ENCODE peak calls at places on chromosomes 16 and 17, in eight cellular contexts. X is effector memory CD4-positive, alpha-beta T cell; L is naive thymus-derived CD4-positive, alpha-beta T cell; D is mammary epithelial cell; I is spleen; J is neural progenitor cell; Y is tibial nerve; Q is cardiac muscle cell. G is an unnamed sample.

GRCh38 chr16:88531931-88532433 is 38.2 kb upstream of the ZC3H18 start:
- DNase-seq in X (no peak), L (no peak), D (no peak), I (peak; percentile 82), J (no peak), Y (no peak), Q (no peak), G (no peak)

GRCh38 chr17:77332981-77333685 is 192.4 kb downstream of the SEC14L1 start:
- DNase-seq in X (no peak), L (no peak), D (peak; percentile 90), I (peak; percentile 43), J (no peak), Y (peak; percentile 8), Q (peak; percentile 76), G (no peak)

GRCh38 chr16:51490866-51491265 is 339.8 kb upstream of the SALL1 start:
- DNase-seq in X (no peak), L (no peak), D (no peak), I (no peak), J (no peak), Y (no peak), Q (no peak), G (no peak)

GRCh38 chr17:44348234-44348987 is 3.3 kb downstream of the GRN start:
- DNase-seq in X (no peak), L (no peak), D (peak; percentile 90), I (peak; percentile 90), J (no peak), Y (no peak), Q (no peak), G (peak; percentile 44)

GRCh38 chr17:79914813-79915740 is 75.8 kb upstream of the CBX4 start:
- DNase-seq in X (no peak), L (no peak), D (no peak), I (peak; percentile 59), J (no peak), Y (no peak), Q (no peak), G (no peak)

GRCh38 chr16:85649978-85650863 is 37.1 kb downstream of the GSE1 start:
- DNase-seq in X (no peak), L (no peak), D (no peak), I (no peak), J (peak; percentile 80), Y (no peak), Q (no peak), G (no peak)

GRCh38 chr17:73650147-73650546 is 5.9 kb upstream of the SDK2 start:
- DNase-seq in X (no peak), L (peak; percentile 28), D (peak; percentile 11), I (no peak), J (peak; percentile 64), Y (no peak), Q (peak; percentile 10), G (no peak)

GRCh38 chr17:48678141-48678971 is 44.0 kb downstream of the PRAC1 start:
- DNase-seq in X (peak; percentile 51), L (peak; percentile 55), D (peak; percentile 69), I (peak; percentile 89), J (peak; percentile 86), Y (peak; percentile 33), Q (peak; percentile 58), G (peak; percentile 29)

GRCh38 chr17:15279011-15279477 is 13.9 kb upstream of the PMP22 start:
- DNase-seq in X (no peak), L (no peak), D (peak; percentile 90), I (no peak), J (no peak), Y (no peak), Q (no peak), G (no peak)

GRCh38 chr16:57559075-57559790 is 16.8 kb downstream of the ADGRG5 start:
- DNase-seq in X (no peak), L (no peak), D (no peak), I (no peak), J (no peak), Y (no peak), Q (no peak), G (no peak)

GRCh38 chr16:35746281-35746962 is 2287.0 kb downstream of the TP53TG3F start:
- DNase-seq in X (no peak), L (no peak), D (no peak), I (no peak), J (no peak), Y (no peak), Q (no peak), G (no peak)
- H3K9me3 ChIP-seq in X (peaks cover 12% of the 10 kb centered on the region), L (peaks cover 79% of the 10 kb centered on the region), D (peaks cover 22% of the 10 kb centered on the region), I (peaks cover 100% of the 10 kb centered on the region), J (peaks cover 3% of the 10 kb centered on the region), Y (peaks cover 65% of the 10 kb centered on the region), Q (no peaks in the 10 kb centered on the region), G (no peaks in the 10 kb centered on the region)

DNA sequence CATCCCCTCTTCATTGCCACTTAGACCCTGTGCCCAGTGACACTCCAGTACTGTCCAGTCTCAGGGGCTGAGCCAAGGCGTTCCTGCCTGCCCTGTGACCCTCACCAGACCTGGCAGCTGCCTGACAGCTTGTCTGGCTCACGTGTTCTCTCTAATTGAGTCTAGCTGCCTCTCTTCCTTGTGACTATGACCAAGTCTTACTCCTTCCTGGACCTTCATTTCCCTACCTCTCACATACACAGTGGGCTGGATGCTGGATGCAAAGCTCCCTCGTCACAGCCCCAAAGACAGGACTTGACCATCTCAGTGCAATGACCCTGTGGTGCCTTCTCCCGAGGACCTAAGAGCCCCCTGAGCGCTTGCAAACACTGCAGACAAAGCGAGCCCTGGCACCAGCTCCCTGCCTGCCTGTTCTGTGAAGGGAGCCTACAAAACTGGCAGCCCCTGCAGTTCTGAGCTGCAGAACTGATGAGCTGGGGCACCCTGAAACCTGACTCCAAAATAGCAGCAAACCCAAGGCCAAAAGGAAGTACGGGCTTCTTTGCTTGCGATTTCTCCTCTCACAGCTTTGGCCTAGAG is 1.7 kb downstream of the DEXI start:
- DNase-seq in X (no peak), L (no peak), D (no peak), I (peak; percentile 79), J (no peak), Y (no peak), Q (no peak), G (peak; percentile 80)
- H3K4me1 ChIP-seq in X (peaks cover 58% of the 10 kb centered on the region), L (peaks cover 71% of the 10 kb centered on the region), D (peaks cover 45% of the 10 kb centered on the region), I (peaks cover 88% of the 10 kb centered on the region), J (peaks cover 18% of the 10 kb centered on the region), Y (peaks cover 78% of the 10 kb centered on the region), Q (peaks cover 17% of the 10 kb centered on the region), G (peaks cover 78% of the 10 kb centered on the region)

GRCh38 chr16:60214321-60214720 is 1480.2 kb upstream of the GOT2 start:
- DNase-seq in X (no peak), L (no peak), D (no peak), I (no peak), J (no peak), Y (no peak), Q (no peak), G (no peak)
- H3K27ac ChIP-seq in X (no peak overlapping the region), L (no peak overlapping the region), D (no peak overlapping the region), I (no peak overlapping the region), J (no peak overlapping the region), Y (no peak overlapping the region), Q (no peak overlapping the region), G (no peak overlapping the region)

GRCh38 chr17:67659028-67659427 is 58.7 kb upstream of the NOL11 start:
- DNase-seq in X (no peak), L (peak; percentile 6), D (no peak), I (no peak), J (no peak), Y (no peak), Q (no peak), G (no peak)
- H3K9me3 ChIP-seq in X (no peaks in the 10 kb centered on the region), L (no peaks in the 10 kb centered on the region), D (no peaks in the 10 kb centered on the region), I (peaks cover 25% of the 10 kb centered on the region), J (no peaks in the 10 kb centered on the region), Y (peaks cover 12% of the 10 kb centered on the region), Q (no peaks in the 10 kb centered on the region), G (no peaks in the 10 kb centered on the region)

GRCh38 chr16:4344659-4345438 is 6.3 kb downstream of the PAM16 start:
- DNase-seq in X (no peak), L (no peak), D (no peak), I (no peak), J (no peak), Y (no peak), Q (no peak), G (no peak)

GRCh38 chr16:4341250-4341649 is 9.9 kb downstream of the PAM16 start:
- DNase-seq in X (no peak), L (no peak), D (no peak), I (no peak), J (no peak), Y (no peak), Q (no peak), G (no peak)

GRCh38 chr16:4345439-4346204 is 5.5 kb downstream of the PAM16 start:
- DNase-seq in X (no peak), L (no peak), D (no peak), I (peak; percentile 81), J (no peak), Y (no peak), Q (no peak), G (no peak)

GRCh38 chr16:4340443-4340842 is 10.7 kb downstream of the PAM16 start:
- DNase-seq in X (no peak), L (no peak), D (no peak), I (no peak), J (no peak), Y (no peak), Q (no peak), G (no peak)

DNA sequence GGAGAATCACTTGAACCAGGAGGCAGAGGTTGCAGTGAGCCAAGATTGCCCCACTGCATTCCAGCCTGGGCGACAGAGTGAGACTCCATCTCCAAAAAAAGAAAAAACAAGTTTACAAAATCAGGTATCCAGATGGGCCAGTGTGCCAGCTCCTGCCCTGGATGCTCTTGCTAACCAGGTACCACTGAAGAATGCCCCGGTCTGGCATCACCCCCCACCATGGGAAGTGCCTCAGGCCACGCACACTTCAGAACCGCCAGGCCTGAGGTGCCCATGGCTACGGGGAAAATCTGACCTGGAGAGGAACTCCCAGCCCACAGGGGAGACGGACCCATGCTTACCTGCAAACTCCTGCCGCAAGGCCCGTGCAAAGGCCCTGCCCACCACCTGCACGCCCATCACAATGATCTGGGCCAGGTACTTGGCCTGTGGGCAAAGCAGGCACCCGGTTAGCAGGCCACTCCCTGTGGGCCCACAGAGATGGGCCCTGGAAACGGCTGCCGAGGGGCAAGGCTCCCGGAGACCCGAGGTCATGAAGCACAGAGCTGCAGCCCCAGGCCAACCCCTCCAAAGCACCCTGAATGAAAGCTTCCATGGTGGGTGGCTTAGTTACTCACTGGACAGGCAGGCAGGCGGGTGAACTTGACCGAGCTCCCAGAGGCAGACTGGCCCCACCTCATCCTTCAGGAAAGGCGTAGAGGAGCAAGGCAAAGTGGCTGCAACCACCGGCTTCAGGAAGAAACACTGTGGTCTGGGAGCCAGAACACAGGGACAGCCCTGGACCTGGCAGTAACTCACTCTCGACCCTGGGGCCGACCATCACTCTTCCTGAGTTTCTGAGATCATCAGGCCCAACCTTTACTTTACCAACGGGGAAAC is 8.0 kb downstream of the PAM16 start:
- DNase-seq in X (no peak), L (no peak), D (no peak), I (peak; percentile 65), J (no peak), Y (no peak), Q (no peak), G (no peak)
- H3K4me1 ChIP-seq in X (no peaks in the 10 kb centered on the region), L (no peaks in the 10 kb centered on the region), D (no peaks in the 10 kb centered on the region), I (peaks cover 58% of the 10 kb centered on the region), J (no peaks in the 10 kb centered on the region), Y (peaks cover 83% of the 10 kb centered on the region), Q (peaks cover 13% of the 10 kb centered on the region), G (peaks cover 31% of the 10 kb centered on the region)

GRCh38 chr17:61862105-61862574 is 1.2 kb downstream of the BRIP1 start:
- DNase-seq in X (no peak), L (no peak), D (peak; percentile 50), I (no peak), J (no peak), Y (no peak), Q (peak; percentile 16), G (no peak)
- H3K27ac ChIP-seq in X (no peak overlapping the region), L (no peak overlapping the region), D (peak overlapping the region; percentile 91), I (no peak overlapping the region), J (no peak overlapping the region), Y (no peak overlapping the region), Q (peak overlapping the region; percentile 92), G (no peak overlapping the region)

GRCh38 chr16:35185366-35186044 is 1726.1 kb downstream of the TP53TG3F start:
- DNase-seq in X (no peak), L (no peak), D (no peak), I (peak; percentile 49), J (no peak), Y (no peak), Q (no peak), G (no peak)
- H3K9me3 ChIP-seq in X (peaks cover 4% of the 10 kb centered on the region), L (peaks cover 49% of the 10 kb centered on the region), D (peaks cover 18% of the 10 kb centered on the region), I (peaks cover 59% of the 10 kb centered on the region), J (peaks cover 16% of the 10 kb centered on the region), Y (peaks cover 41% of the 10 kb centered on the region), Q (peaks cover 4% of the 10 kb centered on the region), G (no peaks in the 10 kb centered on the region)